ENCODE peak calls at places on chromosome 4, in six cellular contexts. B, T, N, U, D and A are unnamed samples.

GRCh38 chr4:53763813-53764597 is 172.7 kb upstream of the LNX1 start:
- DNase-seq in D (no peak), T (no peak), N (no peak), B (no peak), U (no peak), A (no peak)

GRCh38 chr4:66357316-66357715 is 687.0 kb upstream of the EPHA5 start:
- DNase-seq in D (no peak), B (no peak), T (no peak), N (no peak), U (no peak), A (no peak)

GRCh38 chr4:78616046-78616498 is 64.5 kb downstream of the ANXA3 start:
- DNase-seq in D (peak), B (no peak), U (no peak), T (no peak), N (no peak), A (no peak)

GRCh38 chr4:79906996-79907395 is 166.0 kb downstream of the ANTXR2 start:
- DNase-seq in D (no peak), T (no peak), U (no peak), N (no peak), B (no peak), A (no peak)

GRCh38 chr4:108571027-108571569 is 49.3 kb upstream of the RPL34 start:
- DNase-seq in N (no peak), D (no peak), B (no peak), T (no peak), U (no peak), A (no peak)

GRCh38 chr4:2837904-2838496 is 5.6 kb upstream of the ADD1 start:
- DNase-seq in T (no peak), U (no peak), D (no peak), N (no peak), B (no peak), A (peak)

GRCh38 chr4:108794136-108794535 is 31.3 kb upstream of the ETNPPL start:
- DNase-seq in N (no peak), T (no peak), B (no peak), D (no peak), U (no peak), A (no peak)

GRCh38 chr4:48862661-48863060 is 31.8 kb downstream of the OCIAD1 start:
- DNase-seq in T (no peak), D (no peak), N (no peak), B (no peak), U (no peak), A (no peak)

GRCh38 chr4:140115140-140115539 is 38.8 kb downstream of the MAML3 start:
- DNase-seq in T (no peak), D (no peak), U (no peak), B (no peak), N (no peak), A (no peak)

GRCh38 chr4:76354517-76355473 is 48.3 kb downstream of the STBD1 start:
- DNase-seq in T (no peak), N (no peak), D (no peak), U (no peak), B (no peak), A (no peak)

GRCh38 chr4:38163216-38164006 is 203.2 kb downstream of the PTTG2 start:
- DNase-seq in D (no peak), U (no peak), B (no peak), N (no peak), T (no peak), A (peak)

GRCh38 chr4:139453041-139453370 is 915 bp upstream of the RAB33B start:
- DNase-seq in U (no peak), B (peak), D (no peak), N (peak), T (peak), A (no peak)

GRCh38 chr4:97911236-97911906 is 231.9 kb downstream of the STPG2 start:
- DNase-seq in T (no peak), B (no peak), U (no peak), D (no peak), N (peak), A (no peak)

GRCh38 chr4:142480244-142480643 is 365.9 kb downstream of the INPP4B start:
- DNase-seq in T (no peak), N (no peak), U (no peak), B (no peak), D (no peak), A (peak)

GRCh38 chr4:40747436-40747835 is 2.3 kb upstream of the NSUN7 start:
- DNase-seq in T (no peak), B (no peak), N (no peak), D (no peak), U (no peak), A (no peak)

GRCh38 chr4:33626242-33626641 is 2618.1 kb downstream of the ARAP2 start:
- DNase-seq in T (no peak), U (no peak), B (no peak), D (no peak), N (no peak), A (no peak)

GRCh38 chr4:83855044-83855443 is 319.1 kb downstream of the GPAT3 start:
- DNase-seq in U (peak), B (no peak), D (no peak), T (peak), N (no peak), A (no peak)

GRCh38 chr4:151931563-151931962 is 170.8 kb upstream of the GATB start:
- DNase-seq in B (no peak), D (peak), N (no peak), U (no peak), T (no peak), A (no peak)

GRCh38 chr4:87451537-87451936 is 29.2 kb downstream of the NUDT9 start:
- DNase-seq in B (no peak), N (no peak), U (no peak), T (peak), D (no peak), A (no peak)

GRCh38 chr4:143287571-143287923 is 49.1 kb upstream of the GAB1 start:
- DNase-seq in D (peak), U (no peak), B (no peak), T (no peak), N (peak), A (no peak)

GRCh38 chr4:153794001-153794400 is 5.1 kb upstream of the SFRP2 start:
- DNase-seq in B (no peak), N (no peak), U (no peak), T (no peak), D (no peak), A (no peak)

GRCh38 chr4:15778742-15779231 is 659 bp downstream of the CD38 start:
- DNase-seq in D (no peak), U (no peak), B (no peak), T (no peak), N (peak), A (no peak)

GRCh38 chr4:151573945-151574344 is 165.0 kb downstream of the FHIP1A start:
- DNase-seq in U (no peak), N (no peak), T (no peak), D (no peak), B (no peak), A (no peak)

GRCh38 chr4:186161138-186161537 is 30.2 kb upstream of the CYP4V2 start:
- DNase-seq in B (peak), D (no peak), T (no peak), U (no peak), N (peak), A (no peak)

GRCh38 chr4:1416051-1416947 is 10.1 kb upstream of the NKX1-1 start:
- DNase-seq in B (no peak), T (no peak), D (no peak), N (no peak), U (no peak), A (no peak)

GRCh38 chr4:182155806-182156205 is 87.4 kb upstream of the TENM3 start:
- DNase-seq in T (no peak), N (no peak), B (no peak), D (no peak), U (no peak), A (no peak)
- H2AFZ ChIP-seq in T (no peak), N (no peak), B (no peak), D (no peak), U (no peak), A (no peak)

DNA sequence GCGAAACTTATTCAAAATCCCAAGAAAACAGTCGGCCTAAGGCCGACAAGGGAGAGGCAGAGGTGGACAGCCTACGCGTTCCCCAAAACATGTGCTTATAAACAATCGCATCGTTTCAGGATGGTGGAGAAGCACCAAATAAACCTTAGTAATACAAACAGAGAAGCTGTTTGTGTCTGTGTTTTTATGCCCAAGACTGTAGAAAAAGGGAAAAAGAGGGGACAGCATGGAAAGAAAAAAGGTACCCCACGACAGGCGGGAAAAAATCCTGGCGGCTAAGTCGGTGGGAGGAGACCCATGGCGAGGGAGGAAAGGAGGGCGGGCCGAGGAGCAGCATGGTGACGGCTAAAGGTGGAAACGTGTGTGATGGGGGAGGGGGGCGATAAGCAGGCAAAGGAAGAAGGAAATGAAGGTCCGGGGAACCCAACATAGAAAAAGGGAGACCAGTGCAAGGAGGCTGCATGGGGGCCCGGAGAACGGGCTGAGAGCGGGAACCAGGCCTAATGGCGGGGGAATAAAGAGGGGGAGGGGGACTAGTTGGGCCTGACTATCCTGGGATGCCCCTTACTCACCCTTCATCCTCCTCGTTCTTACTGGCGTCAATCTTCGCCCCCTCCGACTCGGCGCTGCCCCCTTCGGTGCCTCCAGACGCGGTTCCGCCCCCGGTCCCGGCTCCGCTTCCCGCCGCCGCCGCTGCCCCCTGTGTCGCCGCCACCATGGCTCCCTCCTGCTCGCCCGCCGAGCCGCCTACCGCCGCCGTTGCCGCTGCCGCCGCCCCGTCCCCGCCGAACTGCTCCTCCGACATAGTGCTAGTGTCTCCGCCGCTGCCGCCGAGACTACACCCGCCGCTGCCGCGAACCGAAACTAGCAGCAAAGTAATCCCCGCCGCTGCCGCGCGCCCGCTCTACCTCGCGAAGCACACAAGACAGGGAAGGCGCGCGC is 646 bp downstream of the HNRNPD start:
- DNase-seq in U (peak), N (peak), B (peak), D (peak), T (peak), A (peak)
- TF ChIP-seq POLR2AphosphoS5 in U (peak), N (no peak), B (peak), D (peak), T (no peak), A (peak)

GRCh38 chr4:163003979-163004378 is 162.7 kb downstream of the NAF1 start:
- DNase-seq in N (peak), B (no peak), U (no peak), D (no peak), T (peak), A (no peak)
- H2AFZ ChIP-seq in N (peak), B (no peak), U (no peak), D (no peak), T (no peak), A (no peak)

GRCh38 chr4:7905461-7905915 is 34.2 kb downstream of the AFAP1 start:
- DNase-seq in U (no peak), D (no peak), N (no peak), T (no peak), B (no peak), A (no peak)
- TF ChIP-seq POLR2AphosphoS5 in U (no peak), D (no peak), N (no peak), T (no peak), B (no peak), A (no peak)